ENCODE peak calls at places on chromosomes 1 and 21, in ten cellular contexts. Q is breast epithelium, W is vagina, J is prostate gland, I is transverse colon, L is esophagus muscularis mucosa, T is GM12892, M is sigmoid colon, A is GM12891, E is Panc1. K is an unnamed sample.

GRCh38 chr1:201889092-201889968 is 632 bp downstream of the SHISA4 start:
- DNase-seq in Q (no peak), W (no peak), J (no peak), I (no peak), L (no peak), T (no peak), M (peak), A (no peak), E (no peak), K (no peak)

GRCh38 chr1:45050931-45051748 is 39.1 kb downstream of the UROD start:
- DNase-seq in Q (no peak), W (no peak), J (no peak), I (no peak), L (no peak), T (no peak), M (no peak), A (no peak), E (no peak), K (no peak)

GRCh38 chr1:108767708-108768107 is 21.2 kb downstream of the STXBP3 start:
- DNase-seq in Q (no peak), W (no peak), J (no peak), I (no peak), L (no peak), T (no peak), M (no peak), A (no peak), E (no peak), K (no peak)

GRCh38 chr1:98439471-98439870 is 222.1 kb upstream of the SNX7 start:
- DNase-seq in Q (no peak), W (no peak), J (no peak), I (no peak), L (no peak), T (no peak), M (no peak), A (no peak), E (no peak), K (no peak)

GRCh38 chr1:8879348-8880067 is 1.0 kb upstream of the ENO1 start:
- DNase-seq in Q (no peak), W (no peak), J (no peak), I (no peak), L (no peak), T (no peak), M (peak), A (no peak), E (no peak), K (no peak)

GRCh38 chr1:204826970-204827369 is 43.7 kb upstream of the NFASC start:
- DNase-seq in Q (no peak), W (no peak), J (no peak), I (no peak), L (no peak), T (peak), M (no peak), A (peak), E (no peak), K (no peak)

GRCh38 chr1:115429884-115430283 is 91.8 kb upstream of the NGF start:
- DNase-seq in Q (no peak), W (no peak), J (no peak), I (no peak), L (peak), T (no peak), M (no peak), A (no peak), E (no peak), K (no peak)

GRCh38 chr21:39161064-39161463 is 22.2 kb downstream of the PSMG1 start:
- DNase-seq in Q (no peak), W (no peak), J (no peak), I (no peak), L (no peak), T (no peak), M (no peak), A (no peak), E (no peak), K (no peak)

GRCh38 chr21:16324630-16325029 is 594.8 kb downstream of the USP25 start:
- DNase-seq in Q (no peak), W (no peak), J (no peak), I (no peak), L (no peak), T (no peak), M (no peak), A (no peak), E (no peak), K (no peak)

GRCh38 chr1:190303501-190303900 is 174.2 kb downstream of the BRINP3 start:
- DNase-seq in Q (no peak), W (no peak), J (no peak), I (no peak), L (no peak), T (no peak), M (no peak), A (no peak), E (no peak), K (no peak)

GRCh38 chr1:201742476-201742875 is 86.5 kb upstream of the IPO9 start:
- DNase-seq in Q (no peak), W (no peak), J (no peak), I (no peak), L (no peak), T (no peak), M (no peak), A (no peak), E (no peak), K (no peak)

GRCh38 chr1:176983786-176984185 is 180.7 kb downstream of the ASTN1 start:
- DNase-seq in Q (no peak), W (no peak), J (no peak), I (no peak), L (no peak), T (no peak), M (no peak), A (no peak), E (no peak), K (no peak)

GRCh38 chr21:39715804-39716397 is 29.1 kb upstream of the IGSF5 start:
- DNase-seq in Q (no peak), W (no peak), J (peak), I (peak), L (no peak), T (no peak), M (peak), A (no peak), E (no peak), K (no peak)

GRCh38 chr21:15444118-15444960 is 285.4 kb upstream of the USP25 start:
- DNase-seq in Q (no peak), W (no peak), J (no peak), I (no peak), L (no peak), T (no peak), M (no peak), A (no peak), E (no peak), K (no peak)

GRCh38 chr1:165129568-165130164 is 226.8 kb downstream of the LMX1A start:
- DNase-seq in Q (peak), W (no peak), J (peak), I (peak), L (peak), T (no peak), M (no peak), A (peak), E (no peak), K (no peak)

GRCh38 chr1:91502882-91503184 is 2.2 kb downstream of the CDC7 start:
- DNase-seq in Q (no peak), W (no peak), J (no peak), I (no peak), L (no peak), T (no peak), M (no peak), A (no peak), E (no peak), K (no peak)

GRCh38 chr1:40973912-40974311 is 5.6 kb upstream of the CTPS1 start:
- DNase-seq in Q (no peak), W (no peak), J (no peak), I (no peak), L (no peak), T (no peak), M (no peak), A (no peak), E (no peak), K (no peak)

GRCh38 chr1:195714248-195714647 is 894.0 kb downstream of the KCNT2 start:
- DNase-seq in Q (no peak), W (no peak), J (no peak), I (no peak), L (no peak), T (no peak), M (no peak), A (no peak), E (no peak), K (no peak)

GRCh38 chr1:12123172-12123571 is 43.6 kb upstream of the TNFRSF1B start:
- DNase-seq in Q (no peak), W (no peak), J (no peak), I (no peak), L (no peak), T (no peak), M (no peak), A (no peak), E (no peak), K (no peak)

GRCh38 chr1:162228586-162228985 is 148.1 kb downstream of the SPATA46 start:
- DNase-seq in Q (no peak), W (no peak), J (no peak), I (no peak), L (no peak), T (no peak), M (no peak), A (no peak), E (no peak), K (no peak)

GRCh38 chr1:167227934-167228378 is 7.3 kb downstream of the POU2F1 start:
- DNase-seq in Q (no peak), W (no peak), J (no peak), I (no peak), L (no peak), T (no peak), M (no peak), A (no peak), E (no peak), K (no peak)

GRCh38 chr1:213486488-213486887 is 435.4 kb downstream of the RPS6KC1 start:
- DNase-seq in Q (no peak), W (no peak), J (no peak), I (no peak), L (peak), T (no peak), M (no peak), A (no peak), E (no peak), K (no peak)

GRCh38 chr21:46171996-46172862 is 12.0 kb downstream of the SPATC1L start:
- DNase-seq in Q (no peak), W (no peak), J (no peak), I (no peak), L (no peak), T (no peak), M (peak), A (no peak), E (no peak), K (no peak)

GRCh38 chr1:241600496-241600901 is 39.7 kb downstream of the CHML start:
- DNase-seq in Q (no peak), W (no peak), J (no peak), I (no peak), L (no peak), T (no peak), M (no peak), A (no peak), E (no peak), K (no peak)

GRCh38 chr1:40708750-40709099 is 17.2 kb downstream of the NFYC start:
- DNase-seq in Q (no peak), W (no peak), J (no peak), I (no peak), L (no peak), T (peak), M (no peak), A (peak), E (no peak), K (peak)

GRCh38 chr1:240794061-240794843 is 182.3 kb upstream of the GREM2 start:
- DNase-seq in Q (no peak), W (no peak), J (no peak), I (no peak), L (no peak), T (no peak), M (no peak), A (no peak), E (no peak), K (no peak)

GRCh38 chr1:44830900-44831304 is 12.2 kb downstream of the PTCH2 start:
- DNase-seq in Q (no peak), W (no peak), J (no peak), I (no peak), L (no peak), T (no peak), M (no peak), A (no peak), E (no peak), K (no peak)

GRCh38 chr1:74785944-74786343 is 53.0 kb downstream of the TYW3 start:
- DNase-seq in Q (no peak), W (no peak), J (no peak), I (no peak), L (no peak), T (no peak), M (no peak), A (no peak), E (no peak), K (no peak)

GRCh38 chr1:180785887-180786286 is 126.8 kb upstream of the KIAA1614 start:
- DNase-seq in Q (no peak), W (no peak), J (no peak), I (no peak), L (no peak), T (no peak), M (no peak), A (no peak), E (no peak), K (no peak)

GRCh38 chr1:180779584-180779983 is 133.1 kb upstream of the KIAA1614 start:
- DNase-seq in Q (no peak), W (no peak), J (no peak), I (no peak), L (no peak), T (no peak), M (no peak), A (no peak), E (no peak), K (no peak)

GRCh38 chr1:180778782-180779398 is 133.8 kb upstream of the KIAA1614 start:
- DNase-seq in Q (no peak), W (no peak), J (no peak), I (no peak), L (no peak), T (no peak), M (no peak), A (no peak), E (no peak), K (no peak)

GRCh38 chr1:180785306-180785705 is 127.4 kb upstream of the KIAA1614 start:
- DNase-seq in Q (no peak), W (no peak), J (no peak), I (no peak), L (no peak), T (no peak), M (no peak), A (no peak), E (no peak), K (no peak)

DNA sequence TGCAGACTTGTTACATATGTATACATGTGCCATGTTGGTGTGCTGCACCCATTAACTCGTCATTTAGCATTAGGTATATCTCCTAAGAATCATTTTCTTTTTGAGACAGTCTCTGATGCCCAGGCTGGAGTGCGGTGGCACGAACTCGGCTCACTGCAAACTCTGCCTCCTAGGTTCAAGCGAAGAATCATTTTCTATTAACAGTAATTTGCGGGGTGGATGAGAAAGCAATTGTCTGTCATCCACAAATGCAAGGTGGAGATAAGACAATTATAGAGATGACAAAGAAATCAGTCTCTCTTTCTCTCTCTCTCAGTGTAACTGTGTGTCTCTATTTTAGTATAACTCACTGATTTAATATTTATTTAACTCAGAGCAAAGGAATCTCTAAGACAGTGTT is 131.0 kb upstream of the KIAA1614 start:
- DNase-seq in Q (no peak), W (no peak), J (no peak), I (no peak), L (no peak), T (no peak), M (no peak), A (no peak), E (no peak), K (no peak)
- TF ChIP-seq POLR2AphosphoS5 in Q (no peak), W (no peak), J (no peak), I (no peak), L (no peak), T (no peak), M (no peak), A (no peak), E (no peak), K (no peak)

GRCh38 chr1:169487153-169487552 is 1.4 kb upstream of the SLC19A2 start:
- DNase-seq in Q (no peak), W (no peak), J (no peak), I (no peak), L (no peak), T (no peak), M (no peak), A (no peak), E (no peak), K (no peak)

GRCh38 chr1:169487561-169487960 is 1.8 kb upstream of the SLC19A2 start:
- DNase-seq in Q (no peak), W (no peak), J (no peak), I (no peak), L (no peak), T (no peak), M (no peak), A (no peak), E (no peak), K (no peak)

GRCh38 chr1:169485427-169486280 is at the start of gene SLC19A2:
- DNase-seq in Q (peak), W (peak), J (peak), I (peak), L (peak), T (peak), M (peak), A (peak), E (peak), K (peak)

GRCh38 chr1:169484683-169485426 is 889 bp downstream of the SLC19A2 start:
- DNase-seq in Q (peak), W (no peak), J (peak), I (peak), L (no peak), T (no peak), M (peak), A (no peak), E (no peak), K (no peak)

DNA sequence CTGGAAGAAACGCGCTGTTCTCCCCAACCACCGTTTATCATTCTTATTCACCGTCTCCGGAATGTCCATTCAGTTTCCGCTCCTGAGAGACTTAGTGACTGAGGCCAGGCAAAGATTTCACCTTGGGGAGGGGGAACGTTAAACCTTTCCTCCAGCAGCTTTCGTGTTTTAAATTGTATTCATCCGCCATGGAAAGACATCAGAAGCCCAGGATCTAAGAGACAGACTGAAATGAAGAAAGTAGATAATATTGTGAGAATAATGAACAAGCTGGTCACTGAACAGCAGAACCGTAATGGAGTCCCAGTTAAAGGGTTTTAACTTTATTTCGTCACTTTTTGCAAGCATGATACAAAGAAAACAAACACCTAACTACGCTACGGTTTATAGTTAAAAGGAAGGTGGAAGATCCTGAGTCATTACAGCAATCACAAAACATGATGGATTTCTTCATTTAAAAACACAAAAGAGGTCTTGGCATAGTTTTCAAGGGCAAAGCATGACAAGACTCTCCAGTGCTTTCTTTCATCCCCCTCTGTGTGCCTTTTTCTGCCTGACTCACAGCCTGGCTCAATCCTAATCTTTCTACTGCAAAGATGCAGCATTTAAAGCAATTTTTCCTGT is 649 bp upstream of the SLC19A2 start:
- DNase-seq in Q (no peak), W (no peak), J (no peak), I (no peak), L (no peak), T (no peak), M (no peak), A (no peak), E (no peak), K (no peak)
- TF ChIP-seq POLR2AphosphoS5 in Q (no peak), W (no peak), J (no peak), I (no peak), L (no peak), T (no peak), M (no peak), A (no peak), E (no peak), K (no peak)

GRCh38 chr1:25688390-25689119 is 72.0 kb downstream of the MAN1C1 start:
- DNase-seq in Q (no peak), W (no peak), J (peak), I (peak), L (no peak), T (no peak), M (no peak), A (no peak), E (no peak), K (peak)
- TF ChIP-seq POLR2AphosphoS5 in Q (no peak), W (no peak), J (peak), I (no peak), L (no peak), T (no peak), M (no peak), A (no peak), E (no peak), K (no peak)

GRCh38 chr1:54012008-54012325 is 6.0 kb downstream of the LDLRAD1 start:
- DNase-seq in Q (no peak), W (no peak), J (no peak), I (no peak), L (peak), T (no peak), M (no peak), A (no peak), E (no peak), K (no peak)
- TF ChIP-seq POLR2AphosphoS5 in Q (no peak), W (no peak), J (no peak), I (no peak), L (no peak), T (no peak), M (no peak), A (no peak), E (no peak), K (no peak)

DNA sequence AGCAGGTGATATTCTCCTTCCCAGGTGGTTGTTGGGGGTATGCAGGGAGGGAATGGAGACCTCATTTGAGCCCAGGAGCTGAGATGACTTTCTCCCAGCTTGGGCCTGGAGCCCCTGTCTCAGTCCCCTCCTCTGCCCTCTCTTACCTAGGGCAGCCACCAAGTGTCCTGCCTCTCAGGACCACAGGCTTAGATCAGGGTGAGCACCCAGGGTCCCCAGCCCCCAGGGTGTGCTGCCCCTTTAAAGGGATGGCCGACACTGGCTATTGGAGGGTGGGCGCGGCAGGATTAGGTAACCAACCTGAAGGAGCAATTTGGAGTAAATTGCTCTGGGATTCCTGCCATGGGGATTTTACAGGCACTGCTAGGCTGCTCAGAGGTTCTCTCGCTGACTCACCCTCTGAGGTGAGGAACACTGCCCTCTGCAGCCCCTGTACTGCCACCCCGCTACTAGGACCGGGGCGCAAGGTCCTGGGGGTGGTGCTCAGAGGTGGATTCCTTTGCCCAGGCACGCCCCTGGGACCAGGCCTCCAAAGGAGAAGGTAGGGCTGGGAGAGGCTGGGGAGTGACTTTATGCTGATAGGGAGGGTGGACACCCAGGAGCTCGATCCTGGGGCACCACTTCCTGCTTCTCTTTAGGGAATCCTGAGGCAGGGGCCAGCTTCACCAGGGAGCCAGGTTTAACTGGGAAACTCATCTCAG is 1.5 kb downstream of the RPS6KA1 start:
- DNase-seq in Q (peak), W (no peak), J (peak), I (peak), L (no peak), T (no peak), M (no peak), A (no peak), E (peak), K (no peak)
- TF ChIP-seq POLR2AphosphoS5 in Q (no peak), W (no peak), J (peak), I (peak), L (no peak), T (no peak), M (no peak), A (no peak), E (no peak), K (no peak)

GRCh38 chr1:6502000-6502891 is 10.8 kb upstream of the PLEKHG5 start:
- DNase-seq in Q (no peak), W (no peak), J (no peak), I (no peak), L (no peak), T (no peak), M (peak), A (no peak), E (no peak), K (no peak)
- TF ChIP-seq POLR2AphosphoS5 in Q (no peak), W (no peak), J (no peak), I (no peak), L (no peak), T (no peak), M (no peak), A (no peak), E (no peak), K (no peak)

GRCh38 chr1:218585565-218586184 is 240.5 kb downstream of the TGFB2 start:
- DNase-seq in Q (no peak), W (no peak), J (no peak), I (no peak), L (no peak), T (no peak), M (no peak), A (no peak), E (peak), K (no peak)
- TF ChIP-seq POLR2AphosphoS5 in Q (no peak), W (no peak), J (no peak), I (no peak), L (no peak), T (no peak), M (no peak), A (no peak), E (no peak), K (no peak)

GRCh38 chr1:225651872-225652725 is 824 bp downstream of the ENAH start:
- DNase-seq in Q (no peak), W (no peak), J (peak), I (no peak), L (no peak), T (no peak), M (no peak), A (no peak), E (no peak), K (no peak)
- TF ChIP-seq POLR2AphosphoS5 in Q (no peak), W (no peak), J (no peak), I (no peak), L (no peak), T (no peak), M (no peak), A (no peak), E (no peak), K (no peak)

GRCh38 chr1:19445417-19446342 is 39.7 kb downstream of the CAPZB start:
- DNase-seq in Q (no peak), W (no peak), J (peak), I (no peak), L (no peak), T (no peak), M (no peak), A (no peak), E (no peak), K (no peak)
- TF ChIP-seq POLR2AphosphoS5 in Q (no peak), W (no peak), J (peak), I (no peak), L (peak), T (peak), M (peak), A (no peak), E (peak), K (no peak)